ENCODE peak calls at places on chromosomes 1 and 21, in eight cellular contexts. V is PC-9, O is body of pancreas, D is neural progenitor cell, L is esophagus muscularis mucosa, A is left ventricle myocardium inferior, P is RWPE2, X is HCT116. F is an unnamed sample.

GRCh38 chr1:32801096-32801713 is 16.0 kb downstream of the YARS1 start:
- DNase-seq in V (no peak), O (no peak), D (no peak), L (no peak), A (no peak), P (no peak), X (no peak), F (peak)

GRCh38 chr1:23634840-23635642 is 56.6 kb upstream of the RPL11 start:
- DNase-seq in V (peak), O (peak), D (peak), L (no peak), A (peak), P (no peak), X (peak), F (peak)

GRCh38 chr1:212188599-212189351 is 96.4 kb upstream of the PPP2R5A start:
- DNase-seq in V (no peak), O (no peak), D (no peak), L (no peak), A (no peak), P (no peak), X (no peak), F (no peak)

GRCh38 chr1:67683736-67684525 is 1.1 kb upstream of the GADD45A start:
- DNase-seq in V (no peak), O (no peak), D (no peak), L (no peak), A (no peak), P (no peak), X (no peak), F (peak)

GRCh38 chr1:27527223-27527856 is 37.4 kb upstream of the WASF2 start:
- DNase-seq in V (no peak), O (peak), D (peak), L (no peak), A (peak), P (no peak), X (no peak), F (no peak)

GRCh38 chr1:61898658-61899057 is 156.4 kb downstream of the PATJ start:
- DNase-seq in V (no peak), O (no peak), D (no peak), L (no peak), A (no peak), P (no peak), X (no peak), F (no peak)

GRCh38 chr1:227437495-227438008 is 119.3 kb upstream of the CDC42BPA start:
- DNase-seq in V (no peak), O (no peak), D (peak), L (no peak), A (no peak), P (no peak), X (peak), F (peak)

GRCh38 chr21:26769613-26770188 is 75.5 kb downstream of the ADAMTS1 start:
- DNase-seq in V (no peak), O (no peak), D (peak), L (no peak), A (no peak), P (no peak), X (no peak), F (peak)

GRCh38 chr1:40936878-40937484 is 42.5 kb upstream of the CTPS1 start:
- DNase-seq in V (no peak), O (no peak), D (no peak), L (no peak), A (no peak), P (no peak), X (no peak), F (peak)

GRCh38 chr1:202624781-202625108 is 85.5 kb downstream of the SYT2 start:
- DNase-seq in V (no peak), O (no peak), D (no peak), L (no peak), A (no peak), P (no peak), X (no peak), F (no peak)

GRCh38 chr1:152697701-152698600 is at the start of gene LCE2A:
- DNase-seq in V (no peak), O (no peak), D (no peak), L (no peak), A (no peak), P (no peak), X (no peak), F (peak)

GRCh38 chr1:161157867-161158266 is 1.4 kb upstream of the USP21 start:
- DNase-seq in V (no peak), O (no peak), D (no peak), L (no peak), A (no peak), P (no peak), X (no peak), F (no peak)

GRCh38 chr1:161159915-161160248 is 582 bp downstream of the USP21 start:
- DNase-seq in V (no peak), O (no peak), D (no peak), L (no peak), A (no peak), P (no peak), X (no peak), F (no peak)

GRCh38 chr1:161158316-161159016 is 834 bp upstream of the USP21 start:
- DNase-seq in V (no peak), O (no peak), D (no peak), L (no peak), A (no peak), P (no peak), X (no peak), F (no peak)

GRCh38 chr1:161160763-161161162 is 1.5 kb downstream of the USP21 start:
- DNase-seq in V (no peak), O (no peak), D (no peak), L (no peak), A (no peak), P (no peak), X (no peak), F (no peak)

DNA sequence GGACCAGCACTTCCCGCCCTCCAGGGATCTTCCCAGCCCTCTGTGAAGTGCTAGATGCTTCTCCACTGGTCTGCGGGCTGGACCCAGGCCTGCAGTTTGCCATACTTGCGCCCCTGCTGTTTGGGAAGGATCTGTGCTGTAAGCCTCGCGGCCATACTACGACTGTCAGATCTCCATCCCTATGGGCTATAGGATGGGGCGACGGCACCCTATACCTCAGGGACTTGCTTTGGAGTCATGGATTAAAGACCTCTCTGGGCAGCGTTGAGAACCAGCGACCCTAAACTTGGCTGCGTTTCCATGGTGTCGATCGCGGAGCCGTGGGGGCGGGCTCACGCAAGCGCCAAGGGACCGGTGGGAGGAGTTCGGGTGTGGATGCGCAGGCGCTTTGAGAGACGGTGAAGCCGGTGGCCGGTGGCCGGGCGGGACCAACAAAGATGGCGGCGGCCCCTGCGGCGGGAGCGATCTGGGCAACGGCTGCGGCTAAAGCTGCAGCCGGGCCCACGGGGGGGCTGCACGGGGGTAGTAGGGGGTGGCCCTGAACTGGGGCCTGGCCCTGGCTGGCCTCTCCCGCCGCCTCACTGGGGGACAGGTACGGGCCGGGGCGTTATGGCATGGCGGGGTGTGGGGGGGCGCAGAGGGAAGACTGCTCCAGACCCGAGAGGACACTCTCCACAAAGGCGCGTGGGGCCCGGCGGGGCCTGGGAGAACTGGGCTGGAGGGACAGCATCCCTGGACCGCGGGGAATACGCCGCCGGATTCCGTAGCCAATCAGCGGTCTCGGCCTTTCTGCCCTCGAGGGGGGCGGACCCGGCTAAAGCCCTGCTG is at the start of gene USP21:
- DNase-seq in V (peak), O (peak), D (peak), L (peak), A (peak), P (peak), X (peak), F (peak)
- TF ChIP-seq CTCF in V (no peak), O (no peak), D (peak), L (peak), A (peak), P (peak), X (no peak), F (peak)

GRCh38 chr1:113946668-113947387 is 17.7 kb downstream of the HIPK1 start:
- DNase-seq in V (no peak), O (no peak), D (peak), L (no peak), A (no peak), P (no peak), X (no peak), F (no peak)

GRCh38 chr1:113951719-113952118 is 22.6 kb downstream of the HIPK1 start:
- DNase-seq in V (no peak), O (no peak), D (no peak), L (no peak), A (no peak), P (no peak), X (no peak), F (no peak)

GRCh38 chr1:113947388-113948107 is 18.4 kb downstream of the HIPK1 start:
- DNase-seq in V (no peak), O (no peak), D (no peak), L (no peak), A (no peak), P (no peak), X (no peak), F (no peak)

GRCh38 chr1:113950908-113951307 is 21.8 kb downstream of the HIPK1 start:
- DNase-seq in V (no peak), O (no peak), D (no peak), L (no peak), A (no peak), P (no peak), X (no peak), F (no peak)

GRCh38 chr1:113949007-113949406 is 19.9 kb downstream of the HIPK1 start:
- DNase-seq in V (no peak), O (peak), D (no peak), L (no peak), A (no peak), P (no peak), X (no peak), F (no peak)
- TF ChIP-seq CTCF in V (peak), O (peak), D (peak), L (no peak), A (peak), P (peak), X (no peak), F (peak)

GRCh38 chr1:91511386-91511785 is 10.7 kb downstream of the CDC7 start:
- DNase-seq in V (no peak), O (no peak), D (peak), L (no peak), A (no peak), P (no peak), X (peak), F (peak)
- TF ChIP-seq CTCF in V (peak), O (peak), D (peak), L (peak), A (peak), P (peak), X (peak), F (peak)

GRCh38 chr1:56409112-56409691 is 170.2 kb downstream of the PLPP3 start:
- DNase-seq in V (peak), O (peak), D (no peak), L (no peak), A (peak), P (no peak), X (peak), F (no peak)
- TF ChIP-seq CTCF in V (peak), O (peak), D (peak), L (no peak), A (peak), P (peak), X (peak), F (peak)

GRCh38 chr1:46411010-46411405 is 16.9 kb downstream of the FAAH start:
- DNase-seq in V (no peak), O (no peak), D (no peak), L (no peak), A (no peak), P (no peak), X (no peak), F (no peak)

GRCh38 chr1:46415514-46415913 is 21.4 kb downstream of the FAAH start:
- DNase-seq in V (no peak), O (no peak), D (no peak), L (no peak), A (no peak), P (no peak), X (no peak), F (no peak)

GRCh38 chr1:46412853-46413595 is 18.9 kb downstream of the FAAH start:
- DNase-seq in V (no peak), O (no peak), D (no peak), L (no peak), A (no peak), P (no peak), X (no peak), F (no peak)

GRCh38 chr1:46411601-46412341 is 17.7 kb downstream of the FAAH start:
- DNase-seq in V (no peak), O (no peak), D (peak), L (no peak), A (no peak), P (no peak), X (no peak), F (no peak)

GRCh38 chr1:46413596-46413985 is 19.5 kb downstream of the FAAH start:
- DNase-seq in V (no peak), O (no peak), D (peak), L (no peak), A (no peak), P (no peak), X (no peak), F (peak)
- TF ChIP-seq CTCF in V (peak), O (no peak), D (peak), L (no peak), A (peak), P (no peak), X (no peak), F (peak)

GRCh38 chr21:37032877-37033471 is 26.5 kb downstream of the RIPPLY3 start:
- DNase-seq in V (peak), O (no peak), D (no peak), L (no peak), A (no peak), P (no peak), X (peak), F (peak)
- TF ChIP-seq CTCF in V (no peak), O (no peak), D (no peak), L (no peak), A (no peak), P (no peak), X (no peak), F (no peak)

DNA sequence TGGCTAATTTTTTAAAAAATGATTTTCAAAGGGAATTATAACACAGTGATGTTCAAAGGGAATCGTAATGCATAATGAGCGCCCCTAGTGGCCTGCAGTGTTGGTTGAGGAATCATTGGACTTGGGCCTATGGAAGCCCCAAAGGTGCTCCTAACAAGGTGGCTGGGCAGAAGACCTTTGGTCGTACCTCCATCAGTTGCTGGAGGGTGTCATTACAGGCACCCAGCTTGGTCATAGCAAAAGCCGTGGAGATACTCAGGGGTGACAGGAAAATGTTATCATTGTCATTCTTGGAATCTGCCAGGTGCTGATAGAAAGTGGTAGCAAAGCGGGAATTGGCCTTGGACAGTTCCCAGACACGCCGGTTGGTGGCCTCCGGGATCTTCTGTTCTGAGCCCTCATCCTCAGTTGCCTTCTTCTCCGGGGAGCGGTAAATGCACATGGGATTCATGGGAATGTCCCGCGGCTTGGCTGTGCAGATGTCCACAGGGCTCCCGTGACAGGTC is 2.7 kb downstream of the SERPINC1 start:
- DNase-seq in V (peak), O (peak), D (peak), L (no peak), A (no peak), P (no peak), X (peak), F (peak)
- TF ChIP-seq CTCF in V (peak), O (peak), D (peak), L (no peak), A (peak), P (peak), X (peak), F (peak)

DNA sequence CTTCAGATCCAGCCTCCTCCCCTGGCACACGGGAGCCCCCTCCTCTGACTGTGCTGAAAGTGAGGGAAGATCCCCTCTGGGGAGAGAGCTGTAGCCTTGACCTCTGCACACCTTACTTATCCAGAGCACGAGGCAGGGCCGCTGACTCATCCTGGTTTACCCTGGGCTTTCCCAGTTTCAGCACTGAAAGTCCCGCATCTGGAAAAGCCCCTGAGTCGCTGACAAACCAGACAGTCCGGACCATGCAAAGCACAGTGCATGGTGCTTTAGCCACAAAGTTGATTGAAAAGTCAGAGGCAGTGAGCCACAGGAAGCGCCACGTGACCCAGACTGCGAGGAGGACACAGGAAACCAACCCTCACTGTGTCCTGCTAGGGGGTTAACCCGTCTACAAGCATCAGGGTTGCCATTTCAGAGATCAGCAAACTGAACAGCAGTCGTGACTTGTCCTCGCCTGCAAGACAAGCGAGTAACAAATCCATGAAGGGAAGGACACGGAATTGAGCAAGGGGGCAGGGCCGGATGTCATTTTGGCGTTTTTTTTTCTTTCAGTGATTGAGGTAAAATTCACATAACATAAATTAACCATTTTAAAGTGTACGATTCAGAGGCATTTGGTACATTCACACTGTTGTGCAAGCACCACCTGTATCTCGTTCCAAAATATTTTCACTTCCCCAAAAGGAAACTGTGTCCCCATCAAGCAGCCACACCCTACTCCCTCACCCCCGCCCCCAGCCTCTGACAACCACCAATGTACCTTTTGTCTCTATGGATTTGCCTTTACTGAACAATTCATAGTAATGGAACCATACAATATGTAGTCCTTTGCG is 19.9 kb upstream of the IFNGR2 start:
- DNase-seq in V (peak), O (peak), D (peak), L (no peak), A (peak), P (peak), X (peak), F (peak)
- TF ChIP-seq CTCF in V (no peak), O (no peak), D (no peak), L (no peak), A (no peak), P (no peak), X (no peak), F (no peak)

GRCh38 chr1:229842302-229843255 is 216.5 kb downstream of the URB2 start:
- DNase-seq in V (no peak), O (no peak), D (no peak), L (no peak), A (no peak), P (no peak), X (no peak), F (no peak)

GRCh38 chr1:229841230-229841629 is 215.2 kb downstream of the URB2 start:
- DNase-seq in V (no peak), O (no peak), D (no peak), L (no peak), A (no peak), P (no peak), X (no peak), F (no peak)

GRCh38 chr1:229845410-229846138 is 219.5 kb downstream of the URB2 start:
- DNase-seq in V (no peak), O (no peak), D (no peak), L (no peak), A (no peak), P (no peak), X (no peak), F (no peak)

GRCh38 chr1:229844675-229845074 is 218.6 kb downstream of the URB2 start:
- DNase-seq in V (no peak), O (peak), D (no peak), L (no peak), A (no peak), P (no peak), X (no peak), F (no peak)

DNA sequence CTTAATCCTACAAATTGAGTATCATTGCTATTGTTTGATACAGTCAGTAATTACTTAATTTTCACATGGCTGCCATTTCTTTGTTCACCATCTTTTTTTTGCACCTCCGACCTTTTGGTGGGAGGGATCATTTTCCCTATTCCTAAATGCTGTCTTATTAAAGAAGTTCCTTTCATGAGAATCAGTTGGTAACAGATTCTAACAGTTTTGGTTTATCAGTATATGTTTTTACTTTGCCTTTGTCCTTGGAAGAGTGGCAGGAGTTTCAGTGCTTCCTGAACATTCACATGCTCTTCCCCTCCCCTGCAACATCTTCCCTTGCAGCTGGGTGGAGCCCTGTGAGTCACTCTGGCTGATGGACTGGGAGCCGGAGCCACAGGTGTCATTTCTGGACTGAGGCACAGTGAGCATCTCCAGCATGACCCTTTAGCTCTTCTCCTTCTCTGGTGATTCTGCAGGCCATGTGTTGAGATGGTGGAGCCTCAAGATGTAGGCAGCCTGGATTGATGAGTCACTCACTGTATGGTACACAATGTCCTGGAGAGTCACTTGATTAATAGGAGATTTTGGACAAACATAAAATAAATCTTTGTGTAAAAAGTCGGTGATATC is 217.7 kb downstream of the URB2 start:
- DNase-seq in V (no peak), O (peak), D (no peak), L (no peak), A (peak), P (no peak), X (peak), F (peak)
- TF ChIP-seq CTCF in V (no peak), O (no peak), D (no peak), L (peak), A (peak), P (no peak), X (no peak), F (no peak)

F was measured in HFFc6.